ENCODE peak calls at places on chromosomes 3 and 15, in seven cellular contexts. K is esophagus squamous epithelium, R is lower lobe of right lung, F is PC-3, D is astrocyte, N is IMR-90, M is neural progenitor cell. I is an unnamed sample. For H3K4me1, the result is how much of the 10 kb centered on the place peaks cover.

GRCh38 chr3:131007782-131008181 is 18.8 kb downstream of the ASTE1 start:
- DNase-seq in K (no peak), R (no peak), F (no peak), D (no peak), N (peak), M (no peak), I (no peak)

GRCh38 chr3:13644341-13645082 is 95.6 kb downstream of the FBLN2 start:
- DNase-seq in K (no peak), R (no peak), F (peak), D (peak), N (peak), M (no peak), I (no peak)

GRCh38 chr3:30655187-30655812 is 48.9 kb downstream of the TGFBR2 start:
- DNase-seq in K (no peak), R (no peak), F (peak), D (peak), N (peak), M (no peak), I (no peak)

GRCh38 chr15:57571725-57572124 is 20.0 kb upstream of the MYZAP start:
- DNase-seq in K (no peak), R (no peak), F (no peak), D (no peak), N (no peak), M (no peak), I (no peak)

GRCh38 chr15:68374346-68374745 is 57.6 kb downstream of the ITGA11 start:
- DNase-seq in K (no peak), R (no peak), F (no peak), D (no peak), N (no peak), M (peak), I (no peak)

GRCh38 chr3:117746091-117746490 is 1036.5 kb downstream of the TUSC7 start:
- DNase-seq in K (no peak), R (no peak), F (no peak), D (no peak), N (no peak), M (no peak), I (no peak)

GRCh38 chr3:128988286-128988685 is 5.6 kb downstream of the CFAP92 start:
- DNase-seq in K (no peak), R (no peak), F (no peak), D (no peak), N (no peak), M (no peak), I (no peak)

GRCh38 chr15:63008333-63009049 is 34.1 kb upstream of the TPM1 start:
- DNase-seq in K (no peak), R (no peak), F (no peak), D (no peak), N (no peak), M (no peak), I (no peak)

GRCh38 chr3:41026394-41027177 is 172.7 kb upstream of the CTNNB1 start:
- DNase-seq in K (no peak), R (peak), F (peak), D (peak), N (peak), M (peak), I (no peak)

GRCh38 chr3:118863731-118864322 is 170.8 kb downstream of the IGSF11 start:
- DNase-seq in K (no peak), R (no peak), F (no peak), D (no peak), N (no peak), M (peak), I (no peak)

GRCh38 chr3:52431459-52432223 is 13.3 kb downstream of the SEMA3G start:
- DNase-seq in K (no peak), R (no peak), F (no peak), D (no peak), N (no peak), M (no peak), I (no peak)

GRCh38 chr3:52233968-52234367 is 5.0 kb downstream of the TWF2 start:
- DNase-seq in K (no peak), R (peak), F (no peak), D (no peak), N (no peak), M (no peak), I (no peak)

GRCh38 chr3:100401674-100402036 is 316 bp downstream of the LNP1 start:
- DNase-seq in K (no peak), R (peak), F (peak), D (peak), N (peak), M (peak), I (peak)

GRCh38 chr3:64740232-64740631 is 52.4 kb upstream of the ADAMTS9 start:
- DNase-seq in K (no peak), R (no peak), F (no peak), D (peak), N (peak), M (no peak), I (no peak)

GRCh38 chr3:103006541-103006940 is 571.7 kb downstream of the ZPLD1 start:
- DNase-seq in K (no peak), R (no peak), F (no peak), D (no peak), N (no peak), M (no peak), I (no peak)

GRCh38 chr3:114213669-114214541 is 23.5 kb downstream of the ZNF80 start:
- DNase-seq in K (peak), R (peak), F (no peak), D (peak), N (peak), M (no peak), I (no peak)

GRCh38 chr15:79682851-79683288 is 213.9 kb downstream of the MTHFS start:
- DNase-seq in K (no peak), R (no peak), F (peak), D (peak), N (peak), M (no peak), I (no peak)

GRCh38 chr3:122961146-122961545 is 66.4 kb downstream of the SEMA5B start:
- DNase-seq in K (no peak), R (no peak), F (no peak), D (peak), N (peak), M (no peak), I (no peak)

GRCh38 chr3:71987828-71988227 is 202.9 kb upstream of the PROK2 start:
- DNase-seq in K (no peak), R (no peak), F (no peak), D (no peak), N (no peak), M (peak), I (no peak)

GRCh38 chr3:70726096-70726745 is 413.8 kb upstream of the MDFIC2 start:
- DNase-seq in K (no peak), R (no peak), F (no peak), D (peak), N (peak), M (no peak), I (no peak)

GRCh38 chr3:173913985-173914421 is 516.5 kb downstream of the NLGN1 start:
- DNase-seq in K (no peak), R (no peak), F (no peak), D (peak), N (no peak), M (peak), I (no peak)

GRCh38 chr3:100993309-100993708 is at the start of gene ABI3BP:
- DNase-seq in K (no peak), R (peak), F (peak), D (peak), N (peak), M (peak), I (peak)

GRCh38 chr3:25150199-25150598 is 277.9 kb upstream of the RARB start:
- DNase-seq in K (no peak), R (no peak), F (no peak), D (no peak), N (no peak), M (peak), I (no peak)

GRCh38 chr3:183555541-183556081 is at the start of gene KLHL6:
- DNase-seq in K (no peak), R (peak), F (no peak), D (no peak), N (no peak), M (no peak), I (no peak)

GRCh38 chr3:167830007-167830406 is 94.5 kb downstream of the SERPINI1 start:
- DNase-seq in K (no peak), R (no peak), F (no peak), D (no peak), N (no peak), M (no peak), I (no peak)

GRCh38 chr3:32406481-32407408 is 15.1 kb downstream of the CMTM7 start:
- DNase-seq in K (no peak), R (no peak), F (no peak), D (no peak), N (no peak), M (no peak), I (no peak)

GRCh38 chr15:41559489-41560177 is 621 bp downstream of the TYRO3 start:
- DNase-seq in K (no peak), R (no peak), F (peak), D (no peak), N (no peak), M (peak), I (no peak)

GRCh38 chr15:41562784-41563198 is 3.8 kb downstream of the TYRO3 start:
- DNase-seq in K (no peak), R (no peak), F (no peak), D (peak), N (peak), M (peak), I (no peak)

GRCh38 chr15:41562258-41562657 is 3.2 kb downstream of the TYRO3 start:
- DNase-seq in K (no peak), R (no peak), F (no peak), D (no peak), N (no peak), M (peak), I (no peak)

GRCh38 chr15:41561777-41562145 is 2.7 kb downstream of the TYRO3 start:
- DNase-seq in K (no peak), R (no peak), F (no peak), D (peak), N (peak), M (peak), I (no peak)

GRCh38 chr15:41561104-41561776 is 2.2 kb downstream of the TYRO3 start:
- DNase-seq in K (no peak), R (no peak), F (no peak), D (no peak), N (no peak), M (peak), I (no peak)
- H3K4me1 ChIP-seq in K (under half), R (under half), F (under half), D (under half), N (under half), M (half or more), I (under half)

GRCh38 chr15:40063563-40064011 is 24.6 kb upstream of the SRP14 start:
- DNase-seq in K (no peak), R (no peak), F (peak), D (peak), N (peak), M (no peak), I (no peak)
- H3K4me1 ChIP-seq in K (under half), R (under half), F (half or more), D (under half), N (under half), M (under half), I (under half)

GRCh38 chr3:195032106-195032759 is 238.7 kb downstream of the XXYLT1 start:
- DNase-seq in K (no peak), R (no peak), F (peak), D (no peak), N (no peak), M (no peak), I (no peak)

GRCh38 chr3:195032955-195033354 is 238.0 kb downstream of the XXYLT1 start:
- DNase-seq in K (no peak), R (no peak), F (no peak), D (no peak), N (no peak), M (no peak), I (no peak)

GRCh38 chr3:195034101-195034500 is 236.9 kb downstream of the XXYLT1 start:
- DNase-seq in K (no peak), R (no peak), F (no peak), D (no peak), N (no peak), M (no peak), I (no peak)

GRCh38 chr3:195034541-195034940 is 236.4 kb downstream of the XXYLT1 start:
- DNase-seq in K (no peak), R (no peak), F (no peak), D (no peak), N (no peak), M (no peak), I (no peak)

DNA sequence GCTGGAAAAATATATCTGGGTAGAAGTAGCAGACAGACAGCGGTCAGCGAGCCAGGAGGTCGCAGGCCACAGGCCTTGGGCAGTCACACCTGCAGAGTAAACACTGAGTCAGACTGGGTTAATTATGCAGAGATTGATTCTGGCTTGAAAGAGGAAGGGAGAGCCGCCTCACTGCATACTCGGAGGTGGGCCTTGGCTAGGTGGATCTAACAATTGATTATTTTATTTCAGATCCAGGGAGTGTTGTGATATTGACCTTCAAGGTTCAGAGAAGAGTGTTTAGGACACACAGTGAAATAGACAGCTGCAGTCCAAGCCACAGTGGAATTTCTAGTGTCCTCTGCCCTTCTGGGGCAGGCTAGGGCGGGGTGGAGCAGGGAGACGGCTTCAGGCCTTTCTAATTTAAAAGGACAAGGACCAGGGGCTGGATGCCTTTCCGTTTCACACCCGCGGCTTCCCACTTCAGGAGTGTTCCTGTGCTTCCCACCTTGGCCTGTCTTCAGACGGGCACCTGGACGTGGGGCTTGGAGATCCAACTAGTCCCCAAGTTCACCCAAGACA is 237.3 kb downstream of the XXYLT1 start:
- DNase-seq in K (no peak), R (no peak), F (peak), D (no peak), N (no peak), M (no peak), I (no peak)
- H3K4me1 ChIP-seq in K (under half), R (under half), F (under half), D (under half), N (under half), M (under half), I (under half)

GRCh38 chr3:120417272-120417911 is 33.4 kb downstream of the FSTL1 start:
- DNase-seq in K (peak), R (peak), F (peak), D (peak), N (peak), M (peak), I (peak)
- H3K4me1 ChIP-seq in K (under half), R (under half), F (under half), D (under half), N (under half), M (under half), I (under half)

DNA sequence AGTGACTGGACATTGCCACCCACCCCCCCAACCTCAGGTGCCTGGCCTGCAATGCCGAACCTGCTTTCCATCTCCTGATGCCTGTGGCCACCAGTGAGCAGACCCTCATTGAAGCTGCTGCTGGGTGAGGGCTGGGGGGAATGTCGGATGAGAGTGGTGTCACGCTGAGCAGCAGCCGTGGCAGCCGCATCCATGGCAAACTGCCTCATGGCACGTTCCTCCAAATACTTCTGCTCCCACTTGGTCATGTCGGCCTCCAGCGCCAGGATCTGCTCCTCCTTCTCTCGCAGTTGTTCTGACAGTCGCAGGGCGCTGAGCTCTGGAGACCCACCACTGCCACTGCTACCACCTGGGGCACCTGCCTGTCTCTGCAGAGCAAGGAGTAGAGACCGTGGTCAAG is 14.2 kb downstream of the AMOTL2 start:
- DNase-seq in K (no peak), R (peak), F (no peak), D (no peak), N (no peak), M (no peak), I (peak)
- H3K4me1 ChIP-seq in K (half or more), R (half or more), F (half or more), D (half or more), N (half or more), M (under half), I (half or more)

I was measured in upper lobe of left lung.